ENCODE peak calls at places on chromosome 7, in seven cellular contexts. K is HepG2, H is H1, M is K562, T is GM12891, S is SK-N-SH, G is GM12878. Q is an unnamed sample.

GRCh38 chr7:46100521-46100920 is 179.4 kb upstream of the IGFBP3 start:
- DNase-seq in K (no peak), H (no peak), M (no peak), T (no peak), S (no peak), G (no peak), Q (no peak)

GRCh38 chr7:143405158-143405557 is 3.5 kb downstream of the EPHA1 start:
- DNase-seq in K (no peak), H (no peak), M (no peak), T (no peak), S (peak; percentile 74), G (no peak), Q (no peak)

GRCh38 chr7:134724606-134725005 is 54.8 kb upstream of the CALD1 start:
- DNase-seq in K (peak; percentile 10), H (peak; percentile 64), M (no peak), T (no peak), S (no peak), G (peak; percentile 11), Q (no peak)

GRCh38 chr7:26151953-26152781 is at the start of gene NFE2L3:
- DNase-seq in K (peak; percentile 76), H (peak; percentile 87), M (peak; percentile 96), T (peak; percentile 79), S (peak; percentile 98), G (no peak), Q (peak; percentile 76)

GRCh38 chr7:138195207-138195606 is 118.9 kb downstream of the AKR1D1 start:
- DNase-seq in K (peak; percentile 41), H (no peak), M (no peak), T (no peak), S (no peak), G (no peak), Q (no peak)

GRCh38 chr7:5177060-5177459 is 13.0 kb upstream of the WIPI2 start:
- DNase-seq in K (no peak), H (no peak), M (no peak), T (no peak), S (peak; percentile 88), G (no peak), Q (no peak)

GRCh38 chr7:87474046-87474445 is 1.4 kb downstream of the ABCB4 start:
- DNase-seq in K (no peak), H (no peak), M (no peak), T (no peak), S (no peak), G (peak; percentile 15), Q (no peak)

GRCh38 chr7:54397836-54398612 is 144.2 kb upstream of the VSTM2A start:
- DNase-seq in K (no peak), H (no peak), M (no peak), T (no peak), S (no peak), G (no peak), Q (no peak)

GRCh38 chr7:2706685-2707126 is 18.7 kb downstream of the AMZ1 start:
- DNase-seq in K (no peak), H (no peak), M (no peak), T (no peak), S (no peak), G (no peak), Q (no peak)

GRCh38 chr7:24842449-24843241 is 85.4 kb upstream of the GSDME start:
- DNase-seq in K (peak; percentile 93), H (no peak), M (no peak), T (no peak), S (no peak), G (no peak), Q (no peak)

GRCh38 chr7:143507534-143507933 is 29.9 kb downstream of the TAS2R41 start:
- DNase-seq in K (no peak), H (no peak), M (no peak), T (no peak), S (no peak), G (no peak), Q (no peak)

GRCh38 chr7:96285579-96285978 is 36.3 kb downstream of the SLC25A13 start:
- DNase-seq in K (no peak), H (no peak), M (no peak), T (no peak), S (no peak), G (no peak), Q (no peak)

GRCh38 chr7:48101880-48102448 is 12.9 kb downstream of the UPP1 start:
- DNase-seq in K (peak; percentile 29), H (peak; percentile 69), M (no peak), T (no peak), S (no peak), G (no peak), Q (no peak)

GRCh38 chr7:7304705-7305475 is 122.5 kb downstream of the C1GALT1 start:
- DNase-seq in K (no peak), H (no peak), M (no peak), T (no peak), S (no peak), G (no peak), Q (no peak)

GRCh38 chr7:74187915-74188675 is 13.9 kb downstream of the EIF4H start:
- DNase-seq in K (no peak), H (no peak), M (no peak), T (no peak), S (no peak), G (no peak), Q (no peak)

GRCh38 chr7:77525231-77525630 is 11.9 kb upstream of the PTPN12 start:
- DNase-seq in K (no peak), H (no peak), M (no peak), T (no peak), S (no peak), G (no peak), Q (no peak)

GRCh38 chr7:121503039-121503438 is 106.9 kb upstream of the FAM3C start:
- DNase-seq in K (no peak), H (no peak), M (no peak), T (no peak), S (no peak), G (no peak), Q (no peak)

GRCh38 chr7:144118341-144118740 is 4.6 kb upstream of the OR2A14 start:
- DNase-seq in K (no peak), H (no peak), M (no peak), T (no peak), S (no peak), G (no peak), Q (no peak)

GRCh38 chr7:29508608-29509007 is 55.0 kb upstream of the PRR15 start:
- DNase-seq in K (no peak), H (no peak), M (no peak), T (no peak), S (no peak), G (no peak), Q (no peak)

GRCh38 chr7:92778972-92779371 is 57.4 kb downstream of the CDK6 start:
- DNase-seq in K (no peak), H (no peak), M (no peak), T (no peak), S (no peak), G (peak; percentile 34), Q (no peak)

GRCh38 chr7:22469371-22470143 is 30.4 kb downstream of the STEAP1B start:
- DNase-seq in K (no peak), H (no peak), M (no peak), T (no peak), S (no peak), G (no peak), Q (no peak)

GRCh38 chr7:51129527-51130472 is 186.8 kb downstream of the COBL start:
- DNase-seq in K (no peak), H (peak; percentile 35), M (no peak), T (no peak), S (no peak), G (no peak), Q (no peak)

GRCh38 chr7:130150587-130150986 is 54.6 kb downstream of the TMEM209 start:
- DNase-seq in K (no peak), H (peak; percentile 54), M (no peak), T (no peak), S (no peak), G (no peak), Q (no peak)

DNA sequence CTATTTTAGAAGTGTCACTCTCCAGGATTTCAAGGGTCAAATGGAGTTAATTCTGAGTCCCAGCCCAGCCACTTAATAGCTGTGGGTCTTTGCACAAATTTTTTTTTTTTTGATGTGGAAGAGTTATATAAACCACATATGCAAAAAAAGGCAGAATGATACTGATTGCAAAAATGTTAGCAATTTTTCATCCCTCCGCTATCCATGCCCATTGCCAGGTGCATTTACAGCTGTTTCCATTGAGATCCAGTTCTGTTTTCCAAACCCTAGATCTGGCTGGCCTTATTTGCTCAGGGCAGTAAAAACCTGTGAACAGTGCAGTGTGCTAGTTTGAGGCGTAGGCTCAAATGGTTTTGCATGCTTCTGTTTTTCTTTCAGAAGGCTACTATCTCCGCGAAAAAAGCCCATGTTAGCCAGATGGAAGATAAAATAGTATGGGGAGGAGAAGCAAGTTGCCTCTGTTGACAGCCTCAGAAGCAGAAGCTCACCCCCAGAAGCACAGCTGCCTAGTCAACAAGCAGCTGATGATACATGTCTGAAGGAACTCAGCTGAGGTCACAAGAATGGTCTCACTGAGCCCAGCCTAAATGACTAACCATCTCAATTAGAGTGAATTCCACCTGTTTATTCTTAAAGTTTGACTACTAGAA is 997 bp upstream of the ZNF138 start:
- DNase-seq in K (no peak), H (no peak), M (no peak), T (no peak), S (no peak), G (no peak), Q (no peak)
- TF ChIP-seq TAF1 in K (no peak), H (no peak), M (no peak), T (no peak), S (no peak), G (no peak), Q (no peak)

DNA sequence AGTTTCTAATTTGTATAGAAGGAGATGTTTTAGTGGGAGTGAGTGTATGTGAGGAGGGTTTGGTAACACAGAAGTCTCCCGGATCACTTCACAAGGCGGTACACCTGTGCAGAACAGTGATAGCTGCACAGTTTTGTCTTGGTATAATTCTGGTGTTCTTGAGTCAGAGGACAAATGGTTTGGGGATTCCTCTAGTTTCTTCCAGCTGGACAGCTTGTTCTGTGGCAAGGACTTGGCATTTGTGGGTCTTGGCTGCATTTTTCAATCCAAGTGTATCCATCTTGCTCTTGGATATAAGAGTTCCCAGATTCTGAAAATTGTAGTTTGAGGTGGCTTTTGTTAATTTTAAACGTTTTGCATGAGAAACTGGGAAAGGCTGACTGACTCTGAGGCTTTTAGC is 135.7 kb downstream of the AHR start:
- DNase-seq in K (no peak), H (no peak), M (no peak), T (no peak), S (no peak), G (no peak), Q (no peak)
- TF ChIP-seq TAF1 in K (no peak), H (no peak), M (no peak), T (no peak), S (no peak), G (no peak), Q (no peak)

GRCh38 chr7:27462575-27463270 is 200.0 kb downstream of the HIBADH start:
- DNase-seq in K (no peak), H (no peak), M (no peak), T (no peak), S (no peak), G (no peak), Q (no peak)
- TF ChIP-seq TAF1 in K (no peak), H (no peak), M (no peak), T (no peak), S (no peak), G (no peak), Q (no peak)

DNA sequence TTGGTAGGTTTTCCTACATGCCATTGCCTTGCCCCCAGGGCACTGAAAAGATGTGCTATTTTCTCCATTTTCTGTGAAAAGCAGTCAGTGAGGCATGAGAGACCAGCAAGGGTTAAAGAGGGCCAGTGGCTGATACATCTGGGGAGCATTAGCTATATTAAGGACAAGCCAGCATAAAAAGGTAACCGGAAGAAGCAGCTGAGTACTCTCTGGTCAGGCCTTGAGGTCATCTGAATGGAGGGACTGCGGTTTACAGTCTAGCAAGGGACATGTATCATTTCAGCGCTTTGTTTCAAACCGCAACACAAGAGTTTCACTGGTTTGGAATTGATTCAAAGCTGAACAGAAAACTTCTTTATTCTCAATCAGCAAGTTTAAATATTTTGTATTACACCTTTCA is 120.4 kb downstream of the EPDR1 start:
- DNase-seq in K (no peak), H (no peak), M (no peak), T (no peak), S (peak; percentile 57), G (no peak), Q (no peak)
- TF ChIP-seq TAF1 in K (no peak), H (no peak), M (no peak), T (no peak), S (no peak), G (no peak), Q (no peak)